ENCODE peak calls at places on chromosomes 3 and 15, in ten cellular contexts. S is CD8-positive, alpha-beta memory T cell; K is neuronal stem cell; T is activated gamma-delta T cell treated with Interleukin-2 at 50 U/mL for 16 hours; V is astrocyte of the spinal cord; I is A549; E is T-cell; W is AG10803; Y is T-helper 17 cell; A is activated CD4-positive, alpha-beta T cell treated with anti-CD3 and anti-CD28 coated beads, Interleukin-2, amount 50 U/mL, for 48 hours. P is an unnamed sample.
A peak's percentile ranks its signal among the peaks of the same experiment; 100 is the strongest.

GRCh38 chr3:65846936-65847335 is 191.8 kb downstream of the MAGI1 start:
- DNase-seq in I (no peak), V (no peak), Y (no peak), E (no peak), K (no peak), T (no peak), A (no peak), S (no peak), W (peak; percentile 31), P (no peak)

GRCh38 chr15:72340366-72340765 is 20.4 kb upstream of the CELF6 start:
- DNase-seq in I (no peak), A (no peak), S (no peak), W (peak; percentile 37), K (no peak), T (no peak), Y (no peak), E (no peak), V (no peak), P (no peak)

GRCh38 chr15:64398575-64398974 is 10.9 kb downstream of the TRIP4 start:
- DNase-seq in I (no peak), S (no peak), W (peak; percentile 13), Y (no peak), K (no peak), E (no peak), V (no peak), A (no peak), T (no peak), P (no peak)

GRCh38 chr15:37130356-37130755 is 30.0 kb upstream of the MEIS2 start:
- DNase-seq in V (no peak), K (no peak), Y (no peak), E (no peak), I (no peak), W (no peak), T (no peak), A (no peak), S (no peak), P (no peak)

GRCh38 chr3:24242012-24242698 is 252.5 kb downstream of the THRB start:
- DNase-seq in V (peak; percentile 79), S (no peak), E (no peak), K (no peak), W (peak; percentile 97), I (no peak), T (no peak), Y (no peak), A (no peak), P (no peak)

GRCh38 chr3:54932606-54933005 is 4.7 kb upstream of the LRTM1 start:
- DNase-seq in I (no peak), V (no peak), A (no peak), K (no peak), S (no peak), Y (no peak), W (no peak), E (no peak), T (no peak), P (no peak)

GRCh38 chr15:25635190-25635589 is 196.4 kb upstream of the UBE3A start:
- DNase-seq in T (no peak), K (no peak), E (no peak), A (no peak), Y (no peak), V (no peak), I (no peak), W (no peak), S (no peak), P (no peak)

GRCh38 chr15:71455107-71455506 is 339.8 kb downstream of the THSD4 start:
- DNase-seq in Y (no peak), V (no peak), I (no peak), S (no peak), A (no peak), T (no peak), K (no peak), W (no peak), E (no peak), P (no peak)

P was measured in CD4-positive, alpha-beta memory T cell.